ENCODE peak calls at places on chromosomes 11 and 22, in six cellular contexts. J is K562, N is HepG2, R is H1, P is SK-N-SH, F is GM12878. M is an unnamed sample.
A peak's percentile ranks its signal among the peaks of the same experiment; 100 is the strongest.

GRCh38 chr22:50059185-50059880 is 1.2 kb upstream of the TTLL8 start:
- DNase-seq in J (peak; percentile 47), N (peak; percentile 24), R (peak; percentile 27), P (peak; percentile 86), F (no peak), M (peak; percentile 21)

GRCh38 chr11:6099577-6099976 is 7.9 kb upstream of the OR56B4 start:
- DNase-seq in J (no peak), N (no peak), R (no peak), P (no peak), F (no peak), M (no peak)

GRCh38 chr22:48444320-48445112 is 1383.2 kb downstream of the BRD1 start:
- DNase-seq in J (no peak), N (no peak), R (no peak), P (no peak), F (peak; percentile 44), M (no peak)

GRCh38 chr11:130434521-130435223 is 6.3 kb upstream of the ADAMTS8 start:
- DNase-seq in J (peak; percentile 67), N (peak; percentile 63), R (no peak), P (peak; percentile 78), F (peak; percentile 44), M (peak; percentile 69)

GRCh38 chr22:17712441-17712840 is 61.8 kb downstream of the BID start:
- DNase-seq in J (no peak), N (no peak), R (no peak), P (no peak), F (no peak), M (no peak)

GRCh38 chr11:2579315-2580060 is 120.3 kb downstream of the KCNQ1OT1 start:
- DNase-seq in J (no peak), N (no peak), R (no peak), P (peak; percentile 56), F (no peak), M (no peak)

GRCh38 chr11:117731689-117732290 is 65.2 kb downstream of the DSCAML1 start:
- DNase-seq in J (no peak), N (no peak), R (no peak), P (no peak), F (no peak), M (no peak)

GRCh38 chr11:18567081-18567480 is 21.5 kb downstream of the UEVLD start:
- DNase-seq in J (no peak), N (no peak), R (no peak), P (no peak), F (no peak), M (no peak)

GRCh38 chr11:92929168-92930053 is 40.0 kb upstream of the MTNR1B start:
- DNase-seq in J (no peak), N (no peak), R (no peak), P (no peak), F (no peak), M (no peak)

GRCh38 chr11:20161230-20161918 is 1.1 kb upstream of the DBX1 start:
- DNase-seq in J (no peak), N (no peak), R (no peak), P (peak; percentile 89), F (no peak), M (no peak)
- TF ChIP-seq GABPA in J (no peak), N (no peak), R (no peak), P (no peak), F (no peak), M (no peak)

GRCh38 chr22:23107487-23108323 is 34.1 kb downstream of the RSPH14 start:
- DNase-seq in J (no peak), N (no peak), R (no peak), P (no peak), F (no peak), M (no peak)
- TF ChIP-seq POLR2AphosphoS5 in J (peak; percentile 42), N (no peak), R (no peak), P (no peak), F (no peak), M (no peak)

GRCh38 chr11:789951-790350 is at the start of gene CEND1:
- DNase-seq in J (peak; percentile 80), N (no peak), R (no peak), P (peak; percentile 95), F (no peak), M (no peak)
- TF ChIP-seq GABPA in J (no peak), N (no peak), R (no peak), P (no peak), F (no peak), M (no peak)

GRCh38 chr11:65275906-65276305 is 14.1 kb downstream of the POLA2 start:
- DNase-seq in J (no peak), N (peak; percentile 61), R (no peak), P (no peak), F (no peak), M (no peak)

GRCh38 chr11:65277878-65278277 is 16.1 kb downstream of the POLA2 start:
- DNase-seq in J (no peak), N (no peak), R (no peak), P (no peak), F (no peak), M (no peak)

GRCh38 chr11:65279713-65280459 is 18.1 kb downstream of the POLA2 start:
- DNase-seq in J (no peak), N (peak; percentile 24), R (no peak), P (no peak), F (peak; percentile 46), M (no peak)

GRCh38 chr11:65278351-65278750 is 16.6 kb downstream of the POLA2 start:
- DNase-seq in J (no peak), N (no peak), R (no peak), P (no peak), F (no peak), M (no peak)

DNA sequence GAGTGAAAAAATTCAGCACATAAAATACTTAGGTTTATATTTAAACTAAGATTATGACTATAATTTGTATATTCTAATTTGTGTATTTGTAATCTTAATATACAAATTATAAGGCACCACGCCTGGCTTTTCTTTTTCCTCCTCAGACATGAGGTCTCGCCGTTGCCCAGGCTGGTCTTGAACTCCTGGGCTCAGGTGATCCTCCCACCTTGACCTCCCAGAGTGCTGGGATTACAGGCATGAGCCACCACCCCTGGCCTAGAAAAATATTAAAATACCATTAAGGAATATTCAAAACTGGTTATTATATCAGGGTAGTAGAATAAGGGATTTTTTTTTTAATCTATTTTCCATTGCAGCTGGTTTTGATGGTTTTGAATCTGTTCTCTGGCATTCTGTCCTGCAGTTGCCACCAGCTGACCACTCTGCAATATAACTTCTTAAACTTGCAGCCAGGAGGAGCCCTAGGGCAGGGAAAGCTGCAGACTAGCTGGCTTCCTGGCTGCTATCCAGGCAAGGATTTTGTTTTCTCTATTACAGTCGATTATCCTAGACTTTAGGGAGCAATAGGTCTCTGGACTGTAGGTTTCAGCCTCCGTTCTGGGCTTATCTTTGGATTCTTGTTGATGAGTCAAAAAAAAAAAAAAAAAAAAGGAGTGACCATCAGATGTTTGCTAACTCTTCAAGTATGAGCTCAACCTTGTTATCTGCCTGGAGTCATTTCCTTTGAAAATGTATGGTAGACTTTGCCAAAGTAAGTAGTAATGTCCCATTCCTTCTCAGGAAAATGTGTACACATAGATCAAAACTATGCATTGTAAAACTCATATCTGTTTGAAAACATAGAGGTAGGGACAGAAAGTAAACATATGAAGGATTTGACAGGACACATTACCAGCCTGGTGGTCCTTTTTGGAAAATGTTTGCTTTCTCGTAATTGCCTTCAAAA is 13.2 kb downstream of the POLA2 start:
- DNase-seq in J (peak; percentile 78), N (peak; percentile 89), R (peak; percentile 29), P (peak; percentile 76), F (no peak), M (peak; percentile 55)
- TF ChIP-seq POLR2AphosphoS5 in J (peak; percentile 44), N (no peak), R (no peak), P (no peak), F (no peak), M (no peak)

DNA sequence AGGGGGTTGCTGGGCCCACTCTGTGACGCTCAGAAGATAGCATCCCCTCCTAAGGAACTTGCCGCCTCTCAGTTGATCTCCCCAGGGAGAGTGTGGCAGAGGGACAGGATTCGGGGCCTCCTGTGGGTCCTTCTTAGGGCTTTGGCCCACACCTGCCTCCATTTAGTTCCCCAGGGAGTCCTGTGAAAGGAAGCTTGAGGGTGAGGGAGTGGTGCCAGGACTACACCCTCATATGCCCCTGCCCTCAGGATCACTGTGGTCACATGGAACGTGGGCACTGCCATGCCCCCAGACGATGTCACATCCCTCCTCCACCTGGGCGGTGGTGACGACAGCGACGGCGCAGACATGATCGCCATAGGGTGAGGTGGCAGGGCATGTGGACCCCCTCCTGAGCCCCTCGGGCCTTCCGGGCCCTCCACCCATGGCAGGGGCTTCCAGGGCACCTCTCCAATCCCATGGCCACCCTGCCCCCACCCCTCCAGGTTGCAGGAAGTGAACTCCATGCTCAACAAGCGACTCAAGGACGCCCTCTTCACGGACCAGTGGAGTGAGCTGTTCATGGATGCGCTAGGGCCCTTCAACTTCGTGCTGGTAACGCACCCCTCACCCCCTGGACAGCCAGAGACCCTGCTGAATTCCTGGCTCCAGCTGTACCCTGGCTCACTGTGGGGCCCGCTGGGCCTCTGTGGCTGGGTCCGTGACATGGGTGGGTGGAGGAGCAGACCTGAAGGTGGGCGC is 3.5 kb downstream of the INPP5J start:
- DNase-seq in J (no peak), N (no peak), R (no peak), P (no peak), F (no peak), M (no peak)
- TF ChIP-seq GABPA in J (no peak), N (no peak), R (no peak), P (no peak), F (no peak), M (no peak)

GRCh38 chr11:69481393-69481844 is at the start of gene LINC01488:
- DNase-seq in J (no peak), N (no peak), R (no peak), P (no peak), F (no peak), M (no peak)

GRCh38 chr11:69482322-69482721 is 859 bp downstream of the LINC01488 start:
- DNase-seq in J (no peak), N (no peak), R (no peak), P (no peak), F (no peak), M (no peak)

GRCh38 chr11:69477111-69477510 is 4.4 kb upstream of the LINC01488 start:
- DNase-seq in J (no peak), N (no peak), R (no peak), P (no peak), F (no peak), M (no peak)

GRCh38 chr11:69480547-69481392 is 693 bp upstream of the LINC01488 start:
- DNase-seq in J (no peak), N (peak; percentile 85), R (no peak), P (no peak), F (no peak), M (no peak)

DNA sequence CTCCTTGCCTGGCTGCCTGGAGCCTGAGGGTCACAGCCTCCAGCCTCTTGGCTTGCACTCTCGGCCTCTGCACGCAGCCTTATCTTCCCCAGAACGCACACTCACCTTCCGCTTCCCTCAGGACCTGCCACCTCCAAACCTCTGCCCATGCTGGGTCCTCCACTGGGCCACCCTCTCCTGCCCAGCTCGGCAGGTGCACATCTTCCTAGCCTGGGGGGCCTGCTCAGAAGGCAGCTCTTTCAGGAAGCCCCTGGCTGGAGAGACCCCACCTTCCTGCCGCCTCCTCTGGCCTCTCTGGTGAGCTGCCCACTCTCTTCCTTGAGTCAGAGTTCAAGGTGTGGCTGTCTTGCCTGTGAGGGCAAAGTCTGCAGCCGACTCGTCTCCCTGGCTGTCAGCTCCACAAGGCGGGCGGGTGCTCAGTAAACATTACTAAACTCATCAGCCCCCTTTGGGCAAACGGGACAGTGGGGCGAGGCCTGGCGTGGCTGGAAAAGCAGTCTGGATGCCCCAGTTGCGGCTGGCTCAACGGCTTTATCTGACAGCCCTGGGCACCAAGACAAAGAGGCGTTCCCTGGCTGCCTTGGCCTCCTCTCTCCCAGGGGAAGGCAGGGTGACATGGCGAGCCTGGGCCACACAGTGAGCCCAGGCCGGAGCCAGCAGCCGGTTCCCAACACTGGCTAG is 1.7 kb upstream of the LINC01488 start:
- DNase-seq in J (no peak), N (no peak), R (no peak), P (no peak), F (no peak), M (no peak)
- TF ChIP-seq POLR2AphosphoS5 in J (no peak), N (no peak), R (no peak), P (no peak), F (no peak), M (no peak)

GRCh38 chr11:976431-977160 is 50.9 kb downstream of the AP2A2 start:
- DNase-seq in J (no peak), N (no peak), R (no peak), P (no peak), F (no peak), M (no peak)
- TF ChIP-seq GABPA in J (no peak), N (no peak), R (no peak), P (no peak), F (no peak), M (no peak)